ENCODE peak calls at places on chromosomes 12 and 14, in nine cellular contexts. One of them, this sample, is unnamed. For H3K27me3, the result is how much of the 10 kb centered on the place peaks cover.

GRCh38 chr14:72818998-72819397 is 74.9 kb downstream of the DPF3 start:
- DNase-seq in CD8-positive, alpha-beta T cell: no peak
- DNase-seq in K562: no peak
- DNase-seq in cardiac muscle cell: no peak
- DNase-seq in neural progenitor cell: no peak
- DNase-seq in heart right ventricle: no peak
- DNase-seq in fibroblast of lung: no peak
- DNase-seq in colonic mucosa: no peak
- DNase-seq in AG04450: no peak
- DNase-seq in this sample: no peak

GRCh38 chr12:108800591-108800990 is 56.8 kb downstream of the SSH1 start:
- DNase-seq in colonic mucosa: no peak
- DNase-seq in K562: no peak
- DNase-seq in neural progenitor cell: no peak
- DNase-seq in AG04450: no peak
- DNase-seq in fibroblast of lung: peak
- DNase-seq in cardiac muscle cell: no peak
- DNase-seq in heart right ventricle: no peak
- DNase-seq in CD8-positive, alpha-beta T cell: no peak
- DNase-seq in this sample: no peak

GRCh38 chr12:120361506-120362208 is 7.3 kb downstream of the MSI1 start:
- DNase-seq in colonic mucosa: no peak
- DNase-seq in neural progenitor cell: peak
- DNase-seq in heart right ventricle: peak
- DNase-seq in CD8-positive, alpha-beta T cell: no peak
- DNase-seq in K562: peak
- DNase-seq in AG04450: peak
- DNase-seq in cardiac muscle cell: peak
- DNase-seq in fibroblast of lung: peak
- DNase-seq in this sample: peak

GRCh38 chr12:122215789-122216188 is 10.1 kb downstream of the DIABLO start:
- DNase-seq in cardiac muscle cell: no peak
- DNase-seq in CD8-positive, alpha-beta T cell: no peak
- DNase-seq in neural progenitor cell: no peak
- DNase-seq in colonic mucosa: no peak
- DNase-seq in AG04450: no peak
- DNase-seq in K562: no peak
- DNase-seq in heart right ventricle: no peak
- DNase-seq in fibroblast of lung: peak
- DNase-seq in this sample: no peak

GRCh38 chr14:94009767-94010166 is 12.7 kb downstream of the CCDC197 start:
- DNase-seq in cardiac muscle cell: peak
- DNase-seq in fibroblast of lung: peak
- DNase-seq in colonic mucosa: no peak
- DNase-seq in K562: no peak
- DNase-seq in neural progenitor cell: no peak
- DNase-seq in CD8-positive, alpha-beta T cell: no peak
- DNase-seq in AG04450: peak
- DNase-seq in heart right ventricle: no peak
- DNase-seq in this sample: no peak

GRCh38 chr14:70567791-70568190 is 32.7 kb downstream of the MED6 start:
- DNase-seq in K562: peak
- DNase-seq in heart right ventricle: no peak
- DNase-seq in colonic mucosa: peak
- DNase-seq in CD8-positive, alpha-beta T cell: no peak
- DNase-seq in fibroblast of lung: peak
- DNase-seq in AG04450: peak
- DNase-seq in cardiac muscle cell: peak
- DNase-seq in neural progenitor cell: peak
- DNase-seq in this sample: peak

GRCh38 chr12:57735952-57736742 is 2.4 kb downstream of the AGAP2 start:
- DNase-seq in AG04450: no peak
- DNase-seq in heart right ventricle: peak
- DNase-seq in cardiac muscle cell: peak
- DNase-seq in fibroblast of lung: peak
- DNase-seq in neural progenitor cell: peak
- DNase-seq in CD8-positive, alpha-beta T cell: no peak
- DNase-seq in K562: peak
- DNase-seq in colonic mucosa: no peak
- DNase-seq in this sample: no peak

GRCh38 chr12:19261773-19262172 is 132.2 kb downstream of the PLEKHA5 start:
- DNase-seq in colonic mucosa: no peak
- DNase-seq in AG04450: no peak
- DNase-seq in cardiac muscle cell: no peak
- DNase-seq in neural progenitor cell: no peak
- DNase-seq in CD8-positive, alpha-beta T cell: no peak
- DNase-seq in K562: no peak
- DNase-seq in heart right ventricle: no peak
- DNase-seq in fibroblast of lung: peak
- DNase-seq in this sample: no peak

GRCh38 chr12:15538881-15539280 is 216.6 kb downstream of the PTPRO start:
- DNase-seq in fibroblast of lung: no peak
- DNase-seq in cardiac muscle cell: no peak
- DNase-seq in AG04450: no peak
- DNase-seq in colonic mucosa: no peak
- DNase-seq in heart right ventricle: no peak
- DNase-seq in CD8-positive, alpha-beta T cell: no peak
- DNase-seq in neural progenitor cell: no peak
- DNase-seq in K562: no peak
- DNase-seq in this sample: no peak

GRCh38 chr14:55884819-55885218 is 233.4 kb upstream of the PELI2 start:
- DNase-seq in fibroblast of lung: peak
- DNase-seq in K562: no peak
- DNase-seq in colonic mucosa: no peak
- DNase-seq in cardiac muscle cell: no peak
- DNase-seq in neural progenitor cell: no peak
- DNase-seq in CD8-positive, alpha-beta T cell: no peak
- DNase-seq in AG04450: no peak
- DNase-seq in heart right ventricle: no peak
- DNase-seq in this sample: no peak

GRCh38 chr12:114245555-114245954 is 160.4 kb downstream of the TBX5 start:
- DNase-seq in neural progenitor cell: peak
- DNase-seq in CD8-positive, alpha-beta T cell: no peak
- DNase-seq in cardiac muscle cell: peak
- DNase-seq in AG04450: no peak
- DNase-seq in K562: no peak
- DNase-seq in heart right ventricle: no peak
- DNase-seq in colonic mucosa: no peak
- DNase-seq in fibroblast of lung: no peak
- DNase-seq in this sample: no peak

GRCh38 chr12:119448737-119449136 is 114.2 kb downstream of the CCDC60 start:
- DNase-seq in fibroblast of lung: peak
- DNase-seq in colonic mucosa: no peak
- DNase-seq in CD8-positive, alpha-beta T cell: no peak
- DNase-seq in AG04450: no peak
- DNase-seq in K562: no peak
- DNase-seq in heart right ventricle: no peak
- DNase-seq in cardiac muscle cell: no peak
- DNase-seq in neural progenitor cell: no peak
- DNase-seq in this sample: no peak

GRCh38 chr14:96762650-96763049 is 34.5 kb upstream of the VRK1 start:
- DNase-seq in colonic mucosa: peak
- DNase-seq in neural progenitor cell: peak
- DNase-seq in heart right ventricle: no peak
- DNase-seq in AG04450: no peak
- DNase-seq in CD8-positive, alpha-beta T cell: no peak
- DNase-seq in K562: peak
- DNase-seq in fibroblast of lung: peak
- DNase-seq in cardiac muscle cell: peak
- DNase-seq in this sample: no peak

GRCh38 chr14:60485600-60486251 is at the start of gene C14orf39:
- DNase-seq in colonic mucosa: no peak
- DNase-seq in heart right ventricle: no peak
- DNase-seq in AG04450: peak
- DNase-seq in K562: peak
- DNase-seq in fibroblast of lung: peak
- DNase-seq in cardiac muscle cell: peak
- DNase-seq in neural progenitor cell: peak
- DNase-seq in CD8-positive, alpha-beta T cell: no peak
- DNase-seq in this sample: peak

GRCh38 chr12:125135906-125136305 is 70.7 kb downstream of the AACS start:
- DNase-seq in CD8-positive, alpha-beta T cell: no peak
- DNase-seq in heart right ventricle: no peak
- DNase-seq in K562: no peak
- DNase-seq in fibroblast of lung: no peak
- DNase-seq in colonic mucosa: no peak
- DNase-seq in neural progenitor cell: no peak
- DNase-seq in AG04450: no peak
- DNase-seq in cardiac muscle cell: no peak
- DNase-seq in this sample: no peak

GRCh38 chr12:93317227-93317626 is 60.5 kb upstream of the NUDT4 start:
- DNase-seq in fibroblast of lung: no peak
- DNase-seq in colonic mucosa: peak
- DNase-seq in cardiac muscle cell: no peak
- DNase-seq in AG04450: no peak
- DNase-seq in neural progenitor cell: no peak
- DNase-seq in heart right ventricle: no peak
- DNase-seq in CD8-positive, alpha-beta T cell: no peak
- DNase-seq in K562: no peak
- DNase-seq in this sample: no peak

DNA sequence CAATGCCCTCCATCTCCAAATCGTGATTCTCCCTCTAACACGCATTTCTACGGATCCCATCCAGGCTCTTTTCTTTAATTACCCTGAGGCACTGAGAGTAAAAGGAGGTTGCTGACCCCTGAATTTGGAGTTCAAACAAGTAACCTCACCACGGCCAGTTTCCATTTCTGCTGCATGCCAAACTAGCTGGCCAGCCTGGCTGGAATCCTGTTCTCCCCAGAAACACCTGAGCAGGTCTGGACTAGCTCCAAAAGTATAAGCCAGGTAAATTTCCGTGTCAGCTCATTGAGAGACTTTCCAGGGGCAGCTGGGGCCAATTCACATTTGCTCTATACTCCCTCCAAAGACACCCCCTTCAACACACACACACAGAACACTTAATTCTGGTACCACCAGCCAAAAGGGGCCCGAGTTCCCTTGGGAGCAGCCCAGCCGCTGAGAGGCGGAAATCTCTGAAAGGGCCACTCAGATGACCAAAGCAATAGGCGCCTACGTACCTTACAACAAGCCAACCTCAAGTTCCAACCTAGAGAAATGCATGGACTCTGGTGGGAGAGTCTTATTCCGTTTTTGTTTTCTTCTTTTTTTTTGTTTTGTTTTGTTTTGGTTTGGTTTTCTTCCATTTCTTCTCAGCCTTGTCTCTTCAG is 131.4 kb downstream of the NDUFA12 start:
- DNase-seq in colonic mucosa: no peak
- DNase-seq in K562: no peak
- DNase-seq in CD8-positive, alpha-beta T cell: no peak
- DNase-seq in cardiac muscle cell: no peak
- DNase-seq in neural progenitor cell: no peak
- DNase-seq in AG04450: no peak
- DNase-seq in fibroblast of lung: no peak
- DNase-seq in heart right ventricle: no peak
- DNase-seq in this sample: no peak
- H3K4me3 ChIP-seq in colonic mucosa: no peak
- H3K4me3 ChIP-seq in K562: no peak
- H3K4me3 ChIP-seq in CD8-positive, alpha-beta T cell: no peak
- H3K4me3 ChIP-seq in cardiac muscle cell: no peak
- H3K4me3 ChIP-seq in neural progenitor cell: no peak
- H3K4me3 ChIP-seq in AG04450: no peak
- H3K4me3 ChIP-seq in fibroblast of lung: no peak
- H3K4me3 ChIP-seq in heart right ventricle: no peak
- H3K4me3 ChIP-seq in this sample: peak

GRCh38 chr12:13373131-13373530 is 176.6 kb downstream of the EMP1 start:
- DNase-seq in AG04450: no peak
- DNase-seq in neural progenitor cell: no peak
- DNase-seq in fibroblast of lung: no peak
- DNase-seq in K562: no peak
- DNase-seq in cardiac muscle cell: no peak
- DNase-seq in colonic mucosa: no peak
- DNase-seq in heart right ventricle: no peak
- DNase-seq in CD8-positive, alpha-beta T cell: no peak
- DNase-seq in this sample: no peak
- TF ChIP-seq CTCF in AG04450: no peak
- TF ChIP-seq CTCF in neural progenitor cell: no peak
- TF ChIP-seq CTCF in fibroblast of lung: no peak
- TF ChIP-seq CTCF in K562: no peak
- TF ChIP-seq CTCF in cardiac muscle cell: no peak
- TF ChIP-seq CTCF in colonic mucosa: no peak
- TF ChIP-seq CTCF in heart right ventricle: no peak
- TF ChIP-seq CTCF in CD8-positive, alpha-beta T cell: no peak
- TF ChIP-seq CTCF in this sample: no peak

DNA sequence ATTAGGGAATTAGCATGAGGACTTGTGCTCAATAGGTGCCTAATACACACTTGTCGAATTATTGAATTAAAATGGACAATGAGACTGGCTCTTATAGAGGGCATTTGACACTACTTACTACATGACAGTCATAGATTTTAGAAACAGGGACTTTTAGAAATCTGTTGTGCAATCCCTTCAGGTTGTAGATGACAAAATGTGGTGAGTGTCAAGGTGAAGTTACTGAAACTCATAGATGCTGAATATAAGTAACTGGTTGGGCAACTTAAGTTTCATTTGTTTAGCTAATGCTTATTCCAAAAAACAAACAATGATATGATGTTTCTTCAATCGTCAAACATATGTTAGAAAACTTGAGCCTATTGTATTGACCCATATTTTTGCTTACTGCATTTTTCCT is 12.9 kb upstream of the PEX5 start:
- DNase-seq in fibroblast of lung: no peak
- DNase-seq in CD8-positive, alpha-beta T cell: no peak
- DNase-seq in K562: no peak
- DNase-seq in colonic mucosa: no peak
- DNase-seq in heart right ventricle: no peak
- DNase-seq in neural progenitor cell: no peak
- DNase-seq in cardiac muscle cell: no peak
- DNase-seq in AG04450: no peak
- DNase-seq in this sample: no peak
- H3K27me3 ChIP-seq in fibroblast of lung: under half
- H3K27me3 ChIP-seq in CD8-positive, alpha-beta T cell: under half
- H3K27me3 ChIP-seq in K562: under half
- H3K27me3 ChIP-seq in colonic mucosa: under half
- H3K27me3 ChIP-seq in heart right ventricle: under half
- H3K27me3 ChIP-seq in neural progenitor cell: under half
- H3K27me3 ChIP-seq in cardiac muscle cell: under half
- H3K27me3 ChIP-seq in AG04450: under half
- H3K27me3 ChIP-seq in this sample: under half

DNA sequence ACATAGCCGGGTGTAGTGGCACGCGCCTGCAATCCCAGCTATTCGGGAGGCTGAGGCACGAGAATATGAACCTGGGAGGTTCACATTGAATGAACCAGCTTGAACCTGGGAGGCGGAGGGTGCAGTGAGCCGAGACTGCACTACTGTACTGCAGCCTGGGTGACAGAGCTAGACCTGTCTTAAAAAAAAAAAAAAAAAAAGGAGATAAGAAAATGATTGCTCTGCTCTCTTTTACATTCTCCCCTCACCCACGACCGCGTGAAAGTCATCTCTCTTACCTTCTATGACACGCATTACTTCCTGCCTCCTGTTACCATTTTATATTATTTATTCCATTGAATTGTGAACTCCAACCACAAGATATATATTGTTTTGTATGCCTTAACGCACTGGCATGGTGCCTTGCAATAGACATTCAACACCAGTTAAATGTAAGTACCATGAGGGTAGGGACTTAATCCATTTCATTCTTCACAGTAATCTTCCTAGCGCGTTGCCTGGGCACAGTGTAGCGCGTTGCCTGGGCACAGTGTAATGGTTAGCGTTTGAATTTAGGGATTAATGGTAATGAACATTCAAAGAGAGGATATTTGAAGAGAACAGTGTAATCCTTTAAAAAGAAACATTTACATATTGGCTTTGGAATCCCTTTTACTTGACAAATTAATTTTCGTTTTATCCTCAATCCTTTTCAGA is 2.7 kb downstream of the RAP1B start:
- DNase-seq in AG04450: no peak
- DNase-seq in heart right ventricle: no peak
- DNase-seq in K562: no peak
- DNase-seq in neural progenitor cell: no peak
- DNase-seq in cardiac muscle cell: no peak
- DNase-seq in CD8-positive, alpha-beta T cell: peak
- DNase-seq in colonic mucosa: no peak
- DNase-seq in fibroblast of lung: no peak
- DNase-seq in this sample: no peak
- H3K4me3 ChIP-seq in AG04450: peak
- H3K4me3 ChIP-seq in heart right ventricle: peak
- H3K4me3 ChIP-seq in K562: peak
- H3K4me3 ChIP-seq in neural progenitor cell: no peak
- H3K4me3 ChIP-seq in cardiac muscle cell: peak
- H3K4me3 ChIP-seq in CD8-positive, alpha-beta T cell: peak
- H3K4me3 ChIP-seq in colonic mucosa: peak
- H3K4me3 ChIP-seq in fibroblast of lung: no peak
- H3K4me3 ChIP-seq in this sample: peak